ENCODE peak calls at places on chromosomes 5 and 9, in eight cellular contexts. W is PC-9, N is pancreas, A is mammary epithelial cell, E is cardiac muscle cell, J is HAP-1, K is endothelial cell of umbilical vein, I is ascending aorta. C is an unnamed sample.

GRCh38 chr9:133709716-133710571 is 28.2 kb downstream of the SARDH start:
- DNase-seq in K (no peak), E (no peak), W (no peak), A (no peak), N (no peak), I (no peak), J (no peak), C (no peak)

GRCh38 chr9:127035948-127036347 is 86.5 kb downstream of the ANGPTL2 start:
- DNase-seq in K (peak; percentile 80), W (no peak), N (no peak), E (peak; percentile 95), J (no peak), A (no peak), I (no peak), C (peak; percentile 26)

GRCh38 chr5:180790020-180790419 is 12.6 kb downstream of the MGAT1 start:
- DNase-seq in K (peak; percentile 26), A (no peak), I (no peak), N (no peak), J (peak; percentile 27), W (no peak), E (no peak), C (no peak)

GRCh38 chr5:119343766-119344165 is 12.1 kb upstream of the TNFAIP8 start:
- DNase-seq in K (no peak), N (no peak), J (no peak), A (no peak), W (no peak), I (no peak), E (peak; percentile 23), C (no peak)

GRCh38 chr9:115849679-115850412 is 303.7 kb upstream of the PAPPA start:
- DNase-seq in I (no peak), E (no peak), J (no peak), W (no peak), N (no peak), K (no peak), A (no peak), C (no peak)

GRCh38 chr5:56625577-56625976 is 189.8 kb upstream of the MAP3K1 start:
- DNase-seq in W (no peak), N (no peak), A (peak; percentile 33), I (no peak), K (peak; percentile 81), J (no peak), E (peak; percentile 91), C (no peak)

GRCh38 chr5:73028991-73029540 is 73.2 kb downstream of the FCHO2 start:
- DNase-seq in K (no peak), N (no peak), W (no peak), J (no peak), I (no peak), A (no peak), E (peak; percentile 60), C (no peak)

GRCh38 chr5:109191153-109191558 is 218.6 kb downstream of the PJA2 start:
- DNase-seq in J (peak; percentile 10), W (peak; percentile 16), N (no peak), E (peak; percentile 70), K (peak; percentile 78), A (peak; percentile 56), I (no peak), C (no peak)

GRCh38 chr9:136711751-136712689 is at the start of gene DIPK1B:
- DNase-seq in E (no peak), J (peak; percentile 76), K (peak; percentile 48), N (no peak), I (no peak), W (no peak), A (no peak), C (no peak)

GRCh38 chr5:153513171-153513570 is 22.7 kb downstream of the GRIA1 start:
- DNase-seq in W (no peak), J (no peak), I (no peak), E (peak; percentile 61), A (no peak), K (no peak), N (no peak), C (no peak)

GRCh38 chr5:153515269-153515668 is 24.8 kb downstream of the GRIA1 start:
- DNase-seq in E (peak; percentile 55), W (no peak), K (no peak), A (no peak), I (no peak), J (no peak), N (no peak), C (no peak)

GRCh38 chr5:153517105-153517700 is 26.7 kb downstream of the GRIA1 start:
- DNase-seq in W (no peak), J (no peak), N (no peak), E (no peak), A (no peak), I (no peak), K (no peak), C (no peak)

GRCh38 chr5:153520137-153520536 is 29.7 kb downstream of the GRIA1 start:
- DNase-seq in A (no peak), K (no peak), E (no peak), J (peak; percentile 27), W (no peak), N (no peak), I (no peak), C (no peak)

DNA sequence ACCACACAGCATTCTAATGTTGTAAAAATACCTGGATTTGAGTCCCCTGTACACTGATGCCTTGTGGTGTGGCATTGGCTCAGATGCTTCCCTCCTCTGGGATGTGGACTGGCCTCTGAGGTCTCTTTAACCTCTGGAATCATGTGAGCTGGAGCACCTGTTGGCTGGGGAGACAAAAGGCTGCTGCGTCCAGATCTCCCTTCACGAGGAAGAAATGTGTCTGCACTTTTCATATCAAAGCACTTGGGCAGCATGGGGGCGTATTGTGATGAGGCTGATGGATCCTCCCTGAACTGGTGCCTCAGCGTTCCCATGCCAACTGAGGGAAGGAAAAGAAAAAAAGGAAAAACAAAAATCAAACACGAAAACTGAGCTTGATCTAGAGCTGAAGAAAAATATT is 26.0 kb downstream of the GRIA1 start:
- DNase-seq in J (no peak), I (no peak), E (no peak), N (no peak), W (no peak), A (no peak), K (no peak), C (no peak)
- H3K4me1 ChIP-seq in J (peaks cover 16% of the 10 kb centered on the region), I (no peaks in the 10 kb centered on the region), E (no peaks in the 10 kb centered on the region), N (no peaks in the 10 kb centered on the region), W (no peaks in the 10 kb centered on the region), A (no peaks in the 10 kb centered on the region), K (no peaks in the 10 kb centered on the region), C (no peaks in the 10 kb centered on the region)

GRCh38 chr5:135704616-135705015 is 125.8 kb upstream of the CXCL14 start:
- DNase-seq in A (no peak), N (no peak), K (no peak), J (no peak), I (no peak), E (no peak), W (no peak), C (no peak)

GRCh38 chr5:135706893-135707292 is 127.6 kb upstream of the SLC25A48 start:
- DNase-seq in W (no peak), I (no peak), A (no peak), N (no peak), E (no peak), K (no peak), J (no peak), C (no peak)

GRCh38 chr5:135705230-135705631 is 126.4 kb upstream of the CXCL14 start:
- DNase-seq in A (peak; percentile 91), J (no peak), E (no peak), I (no peak), W (no peak), N (peak; percentile 31), K (no peak), C (no peak)

GRCh38 chr5:135706474-135706873 is 127.7 kb upstream of the CXCL14 start:
- DNase-seq in A (no peak), J (no peak), K (no peak), I (no peak), N (no peak), E (no peak), W (no peak), C (no peak)

GRCh38 chr5:135705941-135706340 is 127.2 kb upstream of the CXCL14 start:
- DNase-seq in W (no peak), J (no peak), N (peak; percentile 74), K (no peak), A (no peak), E (no peak), I (no peak), C (peak; percentile 10)
- H3K4me1 ChIP-seq in W (no peaks in the 10 kb centered on the region), J (peaks cover 9% of the 10 kb centered on the region), N (peaks cover 4% of the 10 kb centered on the region), K (no peaks in the 10 kb centered on the region), A (peaks cover 34% of the 10 kb centered on the region), E (no peaks in the 10 kb centered on the region), I (no peaks in the 10 kb centered on the region), C (peaks cover 5% of the 10 kb centered on the region)

GRCh38 chr5:76617675-76618074 is 5.5 kb downstream of the F2RL2 start:
- DNase-seq in E (peak; percentile 72), N (no peak), W (no peak), J (no peak), I (no peak), K (no peak), A (peak; percentile 35), C (no peak)
- H3K4me1 ChIP-seq in E (no peaks in the 10 kb centered on the region), N (no peaks in the 10 kb centered on the region), W (no peaks in the 10 kb centered on the region), J (no peaks in the 10 kb centered on the region), I (no peaks in the 10 kb centered on the region), K (no peaks in the 10 kb centered on the region), A (no peaks in the 10 kb centered on the region), C (no peaks in the 10 kb centered on the region)

GRCh38 chr9:90942555-90942954 is 140.9 kb downstream of the SYK start:
- DNase-seq in N (no peak), W (peak; percentile 73), E (no peak), K (no peak), A (peak; percentile 100), I (no peak), J (no peak), C (no peak)

GRCh38 chr9:90936380-90936779 is 134.8 kb downstream of the SYK start:
- DNase-seq in A (no peak), J (no peak), K (no peak), N (no peak), I (no peak), W (no peak), E (no peak), C (no peak)

GRCh38 chr9:90940280-90940679 is 138.7 kb downstream of the SYK start:
- DNase-seq in W (no peak), K (no peak), J (no peak), N (no peak), I (no peak), A (no peak), E (no peak), C (no peak)

GRCh38 chr9:90941661-90942060 is 140.0 kb downstream of the SYK start:
- DNase-seq in I (no peak), J (no peak), W (no peak), N (no peak), E (no peak), K (no peak), A (no peak), C (no peak)

DNA sequence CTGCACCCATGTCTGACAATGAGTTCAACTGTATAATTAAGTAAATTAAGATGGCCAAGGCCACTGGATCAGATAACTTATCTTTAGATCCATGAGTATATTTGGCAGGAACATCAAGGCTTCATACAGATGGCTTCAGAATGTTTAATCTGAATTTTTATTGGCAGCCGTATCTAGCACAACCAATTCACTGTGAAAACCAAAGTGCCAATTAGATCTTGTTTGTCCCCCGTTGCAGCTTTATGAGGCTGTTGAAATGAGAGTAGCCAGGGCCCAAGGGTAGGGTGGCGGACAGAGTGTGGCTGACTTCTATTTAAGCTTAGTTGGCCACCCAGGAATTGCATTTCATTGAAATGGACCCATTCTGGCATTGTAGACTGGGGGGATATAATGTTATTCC is 137.7 kb downstream of the SYK start:
- DNase-seq in J (no peak), I (no peak), K (no peak), W (no peak), N (no peak), E (no peak), A (no peak), C (no peak)
- H3K4me1 ChIP-seq in J (no peaks in the 10 kb centered on the region), I (no peaks in the 10 kb centered on the region), K (no peaks in the 10 kb centered on the region), W (peaks cover 17% of the 10 kb centered on the region), N (no peaks in the 10 kb centered on the region), E (no peaks in the 10 kb centered on the region), A (peaks cover 36% of the 10 kb centered on the region), C (peaks cover 8% of the 10 kb centered on the region)

C was measured in thyroid gland.